ENCODE peak calls at places on chromosomes 3 and 15, in seven cellular contexts. B is testis, K is right lobe of liver, A is NB4, Q is ovary, Z is transverse colon, J is gastrocnemius medialis. H is an unnamed sample.

GRCh38 chr15:64813075-64813474 is 12.4 kb downstream of the PIF1 start:
- DNase-seq in B (peak), K (no peak), A (peak), Q (no peak), Z (no peak), J (no peak), H (peak)

GRCh38 chr3:181838940-181839914 is 127.5 kb downstream of the SOX2 start:
- DNase-seq in B (no peak), K (no peak), A (no peak), Q (no peak), Z (no peak), J (no peak), H (no peak)

GRCh38 chr3:98521897-98522537 is 685 bp downstream of the CLDND1 start:
- DNase-seq in B (peak), K (peak), A (peak), Q (peak), Z (peak), J (peak), H (peak)

GRCh38 chr15:43316969-43317346 is 13.4 kb downstream of the LCMT2 start:
- DNase-seq in B (no peak), K (no peak), A (no peak), Q (no peak), Z (no peak), J (no peak), H (no peak)

GRCh38 chr3:113277886-113278598 is 66.7 kb downstream of the BOC start:
- DNase-seq in B (no peak), K (no peak), A (no peak), Q (no peak), Z (no peak), J (no peak), H (no peak)

GRCh38 chr15:66901336-66902100 is 163.9 kb upstream of the SMAD3 start:
- DNase-seq in B (no peak), K (no peak), A (peak), Q (no peak), Z (no peak), J (no peak), H (no peak)

GRCh38 chr3:12468757-12469156 is 15.5 kb upstream of the TSEN2 start:
- DNase-seq in B (no peak), K (no peak), A (no peak), Q (no peak), Z (no peak), J (no peak), H (no peak)

GRCh38 chr15:35000511-35000910 is 12.4 kb upstream of the ZNF770 start:
- DNase-seq in B (no peak), K (peak), A (peak), Q (no peak), Z (no peak), J (peak), H (peak)

GRCh38 chr15:71496336-71496955 is 313.9 kb upstream of the NR2E3 start:
- DNase-seq in B (no peak), K (no peak), A (no peak), Q (no peak), Z (no peak), J (no peak), H (no peak)

GRCh38 chr3:48609088-48610005 is at the start of gene UQCRC1:
- DNase-seq in B (peak), K (peak), A (peak), Q (peak), Z (peak), J (peak), H (peak)
- TF ChIP-seq POLR2A in B (no peak), K (peak), A (peak), Q (peak), Z (peak), J (peak), H (peak)

GRCh38 chr3:159631226-159631625 is 357.4 kb upstream of the IL12A start:
- DNase-seq in B (no peak), K (no peak), A (no peak), Q (no peak), Z (no peak), J (no peak), H (no peak)
- TF ChIP-seq POLR2A in B (no peak), K (no peak), A (no peak), Q (no peak), Z (no peak), J (no peak), H (no peak)

GRCh38 chr15:50354838-50355611 is at the start of gene GABPB1:
- DNase-seq in B (peak), K (peak), A (peak), Q (peak), Z (peak), J (peak), H (peak)
- TF ChIP-seq POLR2A in B (no peak), K (peak), A (peak), Q (peak), Z (peak), J (peak), H (peak)

GRCh38 chr3:49469037-49469875 is 811 bp upstream of the DAG1 start:
- DNase-seq in B (peak), K (peak), A (no peak), Q (peak), Z (peak), J (peak), H (no peak)
- TF ChIP-seq POLR2A in B (no peak), K (no peak), A (no peak), Q (no peak), Z (no peak), J (no peak), H (no peak)

GRCh38 chr3:120469440-120470415 is 18.9 kb upstream of the FSTL1 start:
- DNase-seq in B (peak), K (no peak), A (no peak), Q (no peak), Z (no peak), J (no peak), H (no peak)

GRCh38 chr3:120471643-120472042 is 20.9 kb upstream of the FSTL1 start:
- DNase-seq in B (no peak), K (no peak), A (no peak), Q (no peak), Z (no peak), J (no peak), H (no peak)

GRCh38 chr3:120472121-120472844 is 21.5 kb upstream of the FSTL1 start:
- DNase-seq in B (no peak), K (no peak), A (no peak), Q (no peak), Z (no peak), J (no peak), H (no peak)

GRCh38 chr3:120468635-120469295 is 18.0 kb upstream of the FSTL1 start:
- DNase-seq in B (no peak), K (no peak), A (no peak), Q (no peak), Z (no peak), J (no peak), H (no peak)

GRCh38 chr3:120470870-120471269 is 20.1 kb upstream of the FSTL1 start:
- DNase-seq in B (no peak), K (no peak), A (no peak), Q (no peak), Z (no peak), J (no peak), H (no peak)
- TF ChIP-seq POLR2A in B (no peak), K (no peak), A (no peak), Q (no peak), Z (no peak), J (no peak), H (no peak)